ENCODE peak calls at places on chromosome 14, in six cellular contexts. H, Z, L, I, T and P are unnamed samples.
A peak's percentile ranks its signal among the peaks of the same experiment; 100 is the strongest.

GRCh38 chr14:23360496-23360895 is 4.5 kb downstream of the EFS start:
- DNase-seq in I (no peak), T (peak; percentile 66), H (no peak), Z (no peak), L (peak; percentile 69), P (no peak)

GRCh38 chr14:55710506-55711041 is 130.6 kb downstream of the KTN1 start:
- DNase-seq in I (no peak), Z (no peak), L (no peak), T (no peak), H (no peak), P (no peak)

GRCh38 chr14:71166434-71166833 is 259.2 kb downstream of the PCNX1 start:
- DNase-seq in Z (no peak), I (no peak), H (peak; percentile 85), T (no peak), L (no peak), P (no peak)

GRCh38 chr14:29233188-29233587 is 466.6 kb downstream of the FOXG1 start:
- DNase-seq in Z (peak; percentile 3), T (no peak), L (no peak), H (no peak), I (no peak), P (no peak)

GRCh38 chr14:79491161-79491560 is 720.1 kb downstream of the DIO2 start:
- DNase-seq in I (peak; percentile 56), Z (no peak), L (no peak), T (no peak), H (no peak), P (no peak)

GRCh38 chr14:64605926-64606685 is 56.3 kb downstream of the PPP1R36 start:
- DNase-seq in H (peak; percentile 25), L (no peak), T (peak; percentile 33), I (peak; percentile 70), Z (no peak), P (no peak)

GRCh38 chr14:90040411-90040810 is 21.4 kb upstream of the KCNK13 start:
- DNase-seq in H (no peak), Z (no peak), L (no peak), I (no peak), T (no peak), P (no peak)

GRCh38 chr14:102810523-102810922 is 33.3 kb downstream of the TRAF3 start:
- DNase-seq in I (no peak), H (no peak), T (no peak), L (no peak), Z (no peak), P (no peak)

GRCh38 chr14:99391671-99392070 is 89.0 kb downstream of the SETD3 start:
- DNase-seq in T (no peak), Z (peak; percentile 10), L (no peak), I (no peak), H (peak; percentile 44), P (no peak)

GRCh38 chr14:65940056-65940735 is 527.7 kb downstream of the FUT8 start:
- DNase-seq in L (peak; percentile 29), I (peak; percentile 19), H (no peak), T (no peak), Z (no peak), P (no peak)

GRCh38 chr14:101035466-101036225 is 132.1 kb upstream of the RTL1 start:
- DNase-seq in I (no peak), T (no peak), L (no peak), H (no peak), Z (no peak), P (no peak)

GRCh38 chr14:21257395-21258193 is 11.6 kb downstream of the HNRNPC start:
- DNase-seq in H (no peak), L (no peak), Z (peak; percentile 32), T (no peak), I (no peak), P (no peak)

GRCh38 chr14:70789361-70789760 is 20.0 kb downstream of the MAP3K9 start:
- DNase-seq in T (no peak), Z (no peak), I (no peak), H (peak; percentile 70), L (no peak), P (no peak)

GRCh38 chr14:102726191-102726949 is 50.9 kb upstream of the TRAF3 start:
- DNase-seq in I (peak; percentile 73), T (peak; percentile 37), Z (no peak), L (no peak), H (no peak), P (no peak)

DNA sequence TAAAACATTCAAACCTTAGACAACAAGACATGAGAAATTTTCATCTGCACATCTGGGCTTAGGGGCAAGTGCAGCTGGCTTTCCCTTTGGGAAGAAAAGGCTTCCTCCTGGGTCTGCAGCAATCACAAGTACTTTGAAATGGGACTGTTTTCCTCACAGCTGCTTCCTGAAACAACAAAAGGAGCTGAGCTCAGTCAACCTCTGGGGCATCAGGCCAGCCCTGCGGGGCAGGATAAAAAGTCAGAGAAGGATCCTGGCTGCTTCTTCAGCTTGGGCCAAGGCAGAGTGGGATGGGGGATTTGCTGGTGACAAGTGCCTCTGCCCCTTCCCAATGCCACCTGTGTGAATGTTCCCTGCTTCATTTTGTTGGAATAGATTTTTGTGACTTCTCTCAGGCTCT is 16.2 kb upstream of the SDR39U1 start:
- DNase-seq in T (no peak), L (no peak), H (no peak), I (no peak), Z (no peak), P (no peak)
- H4K8ac ChIP-seq in T (no peak overlapping the region), L (no peak overlapping the region), H (no peak overlapping the region), I (no peak overlapping the region), Z (no peak overlapping the region), P (no peak overlapping the region)

GRCh38 chr14:104016873-104017650 is 68.4 kb upstream of the ASPG start:
- DNase-seq in H (no peak), L (no peak), I (peak; percentile 35), T (no peak), Z (no peak), P (no peak)

GRCh38 chr14:104020471-104020870 is 65.0 kb upstream of the ASPG start:
- DNase-seq in T (no peak), H (no peak), Z (no peak), L (no peak), I (no peak), P (no peak)

GRCh38 chr14:104019029-104019428 is 66.5 kb upstream of the ASPG start:
- DNase-seq in Z (no peak), I (no peak), T (no peak), L (no peak), H (no peak), P (no peak)

GRCh38 chr14:104023325-104024055 is 62.0 kb upstream of the ASPG start:
- DNase-seq in L (no peak), T (no peak), Z (no peak), H (no peak), I (no peak), P (no peak)

DNA sequence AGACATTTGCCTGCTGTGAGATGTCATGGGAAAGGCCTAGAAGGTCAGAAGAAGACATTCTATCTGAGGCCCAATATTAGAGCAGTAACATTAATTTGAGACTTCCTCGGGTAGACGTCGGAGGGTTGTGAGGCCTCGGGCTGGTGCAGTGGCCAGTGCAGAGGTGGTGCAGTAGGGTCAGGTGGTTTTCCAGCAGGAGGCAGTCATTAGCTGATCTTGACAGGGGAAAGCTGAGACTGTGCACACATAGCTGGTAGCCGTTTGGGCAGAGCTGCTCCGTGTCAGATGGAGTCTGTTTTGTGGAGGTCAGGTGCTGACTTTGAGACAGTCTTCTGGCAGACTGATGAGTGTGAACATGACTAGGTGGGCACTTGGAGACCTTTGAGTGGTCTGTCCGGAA is 65.7 kb upstream of the ASPG start:
- DNase-seq in I (no peak), L (no peak), H (no peak), Z (no peak), T (no peak), P (no peak)
- H4K91ac ChIP-seq in I (no peak overlapping the region), L (no peak overlapping the region), H (no peak overlapping the region), Z (no peak overlapping the region), T (no peak overlapping the region), P (no peak overlapping the region)

GRCh38 chr14:52951730-52952481 is 1.1 kb upstream of the FERMT2 start:
- DNase-seq in L (peak; percentile 76), H (peak; percentile 80), I (peak; percentile 83), T (no peak), Z (peak; percentile 87), P (no peak)
- H4K8ac ChIP-seq in L (no peak overlapping the region), H (peak overlapping the region; percentile 94), I (peak overlapping the region; percentile 100), T (peak overlapping the region; percentile 81), Z (peak overlapping the region; percentile 45), P (no peak overlapping the region)

DNA sequence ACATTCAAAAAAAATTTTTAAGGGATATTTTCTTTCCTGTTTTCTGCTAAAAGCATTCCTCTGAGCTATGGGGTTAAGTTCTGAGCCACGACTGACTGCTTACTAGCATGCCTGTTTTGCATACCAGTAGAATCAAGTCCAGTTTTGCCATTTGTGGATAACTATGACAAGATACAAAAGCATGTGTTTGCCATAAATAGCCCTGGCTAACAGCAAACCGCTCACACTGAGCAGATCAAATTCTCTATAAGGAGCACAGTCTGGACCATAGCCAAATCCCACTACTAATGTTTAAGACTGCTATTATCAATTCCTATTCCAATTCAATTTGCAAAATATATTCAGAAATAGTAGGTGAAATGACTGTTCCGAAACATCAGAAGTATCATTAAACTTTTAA is 3.2 kb downstream of the CFL2 start:
- DNase-seq in L (no peak), H (peak; percentile 94), I (peak; percentile 44), T (no peak), Z (peak; percentile 91), P (no peak)
- H4K91ac ChIP-seq in L (no peak overlapping the region), H (no peak overlapping the region), I (no peak overlapping the region), T (no peak overlapping the region), Z (no peak overlapping the region), P (no peak overlapping the region)

DNA sequence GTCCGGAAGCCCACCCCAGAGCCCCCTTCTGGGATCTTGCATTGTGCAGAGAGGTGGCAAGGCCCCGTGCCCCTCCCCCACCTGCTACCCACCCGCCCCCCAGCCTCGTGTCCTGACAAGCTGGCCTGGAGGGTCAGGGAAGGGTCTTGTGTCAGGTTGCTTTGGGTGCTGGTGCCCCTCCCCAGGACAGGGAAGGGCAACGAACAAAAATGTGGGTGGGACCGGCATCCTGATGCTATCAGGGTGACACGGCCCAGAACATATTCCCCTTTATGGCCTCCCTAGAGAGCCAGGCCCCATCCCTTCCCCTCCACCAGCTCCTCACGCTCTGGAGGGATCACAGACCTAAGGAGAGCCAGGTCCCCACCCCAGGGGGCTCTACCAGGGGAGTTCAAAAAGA is 38.7 kb upstream of the TMEM179 start:
- DNase-seq in L (no peak), Z (no peak), H (no peak), T (no peak), I (no peak), P (no peak)
- H4K8ac ChIP-seq in L (no peak overlapping the region), Z (no peak overlapping the region), H (no peak overlapping the region), T (no peak overlapping the region), I (no peak overlapping the region), P (no peak overlapping the region)

GRCh38 chr14:104133496-104133895 is 4.9 kb upstream of the KIF26A start:
- DNase-seq in I (no peak), T (no peak), Z (no peak), L (peak; percentile 18), H (no peak), P (no peak)

GRCh38 chr14:104132981-104133380 is 5.4 kb upstream of the KIF26A start:
- DNase-seq in Z (no peak), L (peak; percentile 67), I (no peak), H (no peak), T (peak; percentile 75), P (no peak)

GRCh38 chr14:104135121-104135903 is 3.1 kb upstream of the KIF26A start:
- DNase-seq in L (peak; percentile 84), I (no peak), Z (peak; percentile 24), H (no peak), T (peak; percentile 83), P (no peak)

GRCh38 chr14:104135904-104136471 is 2.4 kb upstream of the KIF26A start:
- DNase-seq in L (no peak), Z (no peak), I (no peak), H (no peak), T (peak; percentile 70), P (no peak)

GRCh38 chr14:104134061-104134965 is 4.1 kb upstream of the KIF26A start:
- DNase-seq in H (no peak), I (no peak), L (peak; percentile 29), T (peak; percentile 43), Z (no peak), P (no peak)
- H4K91ac ChIP-seq in H (no peak overlapping the region), I (no peak overlapping the region), L (no peak overlapping the region), T (peak overlapping the region; percentile 39), Z (no peak overlapping the region), P (no peak overlapping the region)